ENCODE peak calls at places on chromosome 11, in eight cellular contexts. N is GM23338, G is neuronal stem cell, O is IMR-90, M is OCI-LY7, S is hepatocyte, F is Karpas-422, I is PC-9. Q is an unnamed sample.

GRCh38 chr11:69644071-69644961 is 3.4 kb downstream of the CCND1 start:
- DNase-seq in O (peak; percentile 92), M (no peak), I (peak; percentile 94), F (peak; percentile 50), N (no peak), S (peak; percentile 89), G (no peak), Q (no peak)

GRCh38 chr11:128157423-128158298 is 429.7 kb downstream of the ETS1 start:
- DNase-seq in O (peak; percentile 78), I (peak; percentile 50), G (peak; percentile 70), M (peak; percentile 80), N (peak; percentile 84), F (peak; percentile 77), S (peak; percentile 81), Q (peak; percentile 72)

GRCh38 chr11:5369793-5370192 is 13.8 kb upstream of the OR51M1 start:
- DNase-seq in F (peak; percentile 57), S (no peak), N (peak; percentile 34), M (no peak), O (peak; percentile 90), G (no peak), I (no peak), Q (no peak)

GRCh38 chr11:86247608-86248007 is 3.1 kb downstream of the EED start:
- DNase-seq in G (no peak), O (no peak), F (peak; percentile 65), N (no peak), I (peak; percentile 34), S (no peak), M (no peak), Q (no peak)

GRCh38 chr11:118171274-118172062 is 5.0 kb downstream of the SCN2B start:
- DNase-seq in F (peak; percentile 80), I (peak; percentile 53), G (peak; percentile 80), S (peak; percentile 87), M (peak; percentile 76), O (peak; percentile 36), N (peak; percentile 94), Q (no peak)

GRCh38 chr11:105181100-105181499 is 41.5 kb upstream of the CARD18 start:
- DNase-seq in S (peak; percentile 32), I (no peak), O (peak; percentile 76), G (no peak), N (no peak), M (no peak), F (no peak), Q (no peak)

GRCh38 chr11:5690216-5690615 is 626 bp downstream of the TRIM22 start:
- DNase-seq in M (no peak), N (no peak), O (peak; percentile 40), F (peak; percentile 61), I (no peak), S (no peak), G (no peak), Q (no peak)

GRCh38 chr11:8384199-8384821 is 120.6 kb upstream of the LMO1 start:
- DNase-seq in O (no peak), I (peak; percentile 47), S (peak; percentile 57), F (no peak), G (no peak), N (peak; percentile 73), M (no peak), Q (no peak)

GRCh38 chr11:31542862-31543261 is 33.3 kb downstream of the ELP4 start:
- DNase-seq in N (no peak), S (no peak), G (no peak), F (no peak), M (no peak), O (no peak), I (no peak), Q (no peak)

GRCh38 chr11:97687106-97687505 is 1297.3 kb downstream of the JRKL start:
- DNase-seq in M (no peak), O (no peak), I (no peak), G (no peak), F (no peak), S (no peak), N (peak; percentile 16), Q (no peak)

GRCh38 chr11:46520971-46521745 is 72.7 kb downstream of the AMBRA1 start:
- DNase-seq in G (no peak), F (no peak), O (peak; percentile 75), I (peak; percentile 19), S (no peak), M (no peak), N (peak; percentile 34), Q (no peak)

GRCh38 chr11:118263694-118264567 is at the start of gene MPZL2:
- DNase-seq in F (no peak), I (peak; percentile 86), O (no peak), G (peak; percentile 18), N (peak; percentile 76), M (no peak), S (peak; percentile 83), Q (peak; percentile 65)

GRCh38 chr11:102268083-102268984 is 49.0 kb upstream of the BIRC3 start:
- DNase-seq in G (peak; percentile 64), F (peak; percentile 78), O (peak; percentile 55), N (peak; percentile 93), M (peak; percentile 75), S (peak; percentile 95), I (peak; percentile 93), Q (peak; percentile 92)

GRCh38 chr11:128498846-128499245 is 88.5 kb downstream of the ETS1 start:
- DNase-seq in G (no peak), S (no peak), I (no peak), O (peak; percentile 67), M (no peak), N (no peak), F (no peak), Q (no peak)

GRCh38 chr11:45371251-45371749 is 85.2 kb upstream of the SYT13 start:
- DNase-seq in O (peak; percentile 46), N (peak; percentile 96), M (peak; percentile 64), S (peak; percentile 86), I (peak; percentile 52), G (peak; percentile 81), F (peak; percentile 90), Q (peak; percentile 63)

GRCh38 chr11:102879801-102880200 is 5.0 kb upstream of the MMP12 start:
- DNase-seq in F (no peak), S (no peak), N (no peak), G (no peak), I (no peak), O (no peak), M (no peak), Q (no peak)

GRCh38 chr11:125923012-125923579 is 18.8 kb downstream of the DDX25 start:
- DNase-seq in G (peak; percentile 79), F (peak; percentile 86), I (peak; percentile 60), N (peak; percentile 92), M (peak; percentile 78), S (peak; percentile 86), O (peak; percentile 68), Q (peak; percentile 77)

GRCh38 chr11:70141490-70142014 is 61.5 kb upstream of the FADD start:
- DNase-seq in N (no peak), M (no peak), O (no peak), S (no peak), I (no peak), F (no peak), G (peak; percentile 86), Q (no peak)

GRCh38 chr11:90310210-90310609 is 87.4 kb upstream of the CHORDC1 start:
- DNase-seq in S (no peak), O (no peak), I (no peak), G (no peak), F (no peak), M (no peak), N (no peak), Q (no peak)

GRCh38 chr11:28910926-28911325 is 802.7 kb downstream of the METTL15 start:
- DNase-seq in G (no peak), F (no peak), O (peak; percentile 44), I (no peak), S (no peak), N (no peak), M (no peak), Q (no peak)

DNA sequence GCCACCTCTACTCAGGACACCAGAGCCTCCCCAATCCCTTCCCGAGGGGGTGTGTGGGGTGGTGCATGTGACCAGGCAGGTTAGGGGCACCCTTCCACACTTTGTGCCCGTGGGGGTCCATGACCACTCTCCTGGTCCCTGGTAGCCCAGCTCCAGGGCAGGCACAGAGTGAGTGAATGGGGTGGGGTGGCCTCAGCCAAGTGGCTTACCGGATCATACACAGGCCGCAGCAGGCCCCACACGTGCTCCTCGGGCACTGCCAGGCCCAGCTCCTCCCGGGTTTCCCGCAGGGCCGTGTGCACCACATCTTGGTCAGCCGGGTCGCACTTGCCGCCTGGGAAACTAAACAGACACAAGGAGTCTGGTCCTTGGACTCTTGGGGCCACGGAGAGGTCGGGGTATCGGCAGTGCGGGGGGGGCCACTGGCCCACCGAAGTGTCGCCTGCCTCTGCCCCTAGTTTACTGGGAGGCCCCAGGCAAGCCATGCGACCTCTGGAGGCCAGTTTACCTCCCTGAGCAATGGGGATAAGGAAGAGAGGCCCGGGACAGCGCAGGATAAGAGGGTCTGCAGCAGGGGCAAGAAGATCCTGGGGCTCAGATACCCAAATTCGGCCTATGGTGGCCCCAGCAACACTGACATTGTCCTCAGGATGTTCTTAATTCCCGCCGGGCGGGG is 889 bp downstream of the NUDT8 start:
- DNase-seq in F (no peak), O (no peak), M (no peak), I (no peak), S (no peak), N (no peak), G (no peak), Q (no peak)
- H2AFZ ChIP-seq in F (peak overlapping the region; percentile 39), O (peak overlapping the region; percentile 68), M (peak overlapping the region; percentile 11), I (peak overlapping the region; percentile 83), S (no peak overlapping the region), N (no peak overlapping the region), G (peak overlapping the region; percentile 99), Q (no peak overlapping the region)

GRCh38 chr11:9533736-9534473 is 39.6 kb upstream of the WEE1 start:
- DNase-seq in S (no peak), I (no peak), M (no peak), O (no peak), G (no peak), N (peak; percentile 24), F (no peak), Q (no peak)
- H3K27ac ChIP-seq in S (peak overlapping the region; percentile 8), I (peak overlapping the region; percentile 54), M (no peak overlapping the region), O (no peak overlapping the region), G (no peak overlapping the region), N (peak overlapping the region; percentile 72), F (peak overlapping the region; percentile 32), Q (no peak overlapping the region)

GRCh38 chr11:66291303-66291705 is 390 bp upstream of the TMEM151A start:
- DNase-seq in F (no peak), G (no peak), I (no peak), S (no peak), N (no peak), O (no peak), M (no peak), Q (no peak)
- H3K4me3 ChIP-seq in F (no peak overlapping the region), G (no peak overlapping the region), I (no peak overlapping the region), S (no peak overlapping the region), N (peak overlapping the region; percentile 76), O (no peak overlapping the region), M (no peak overlapping the region), Q (peak overlapping the region; percentile 36)

DNA sequence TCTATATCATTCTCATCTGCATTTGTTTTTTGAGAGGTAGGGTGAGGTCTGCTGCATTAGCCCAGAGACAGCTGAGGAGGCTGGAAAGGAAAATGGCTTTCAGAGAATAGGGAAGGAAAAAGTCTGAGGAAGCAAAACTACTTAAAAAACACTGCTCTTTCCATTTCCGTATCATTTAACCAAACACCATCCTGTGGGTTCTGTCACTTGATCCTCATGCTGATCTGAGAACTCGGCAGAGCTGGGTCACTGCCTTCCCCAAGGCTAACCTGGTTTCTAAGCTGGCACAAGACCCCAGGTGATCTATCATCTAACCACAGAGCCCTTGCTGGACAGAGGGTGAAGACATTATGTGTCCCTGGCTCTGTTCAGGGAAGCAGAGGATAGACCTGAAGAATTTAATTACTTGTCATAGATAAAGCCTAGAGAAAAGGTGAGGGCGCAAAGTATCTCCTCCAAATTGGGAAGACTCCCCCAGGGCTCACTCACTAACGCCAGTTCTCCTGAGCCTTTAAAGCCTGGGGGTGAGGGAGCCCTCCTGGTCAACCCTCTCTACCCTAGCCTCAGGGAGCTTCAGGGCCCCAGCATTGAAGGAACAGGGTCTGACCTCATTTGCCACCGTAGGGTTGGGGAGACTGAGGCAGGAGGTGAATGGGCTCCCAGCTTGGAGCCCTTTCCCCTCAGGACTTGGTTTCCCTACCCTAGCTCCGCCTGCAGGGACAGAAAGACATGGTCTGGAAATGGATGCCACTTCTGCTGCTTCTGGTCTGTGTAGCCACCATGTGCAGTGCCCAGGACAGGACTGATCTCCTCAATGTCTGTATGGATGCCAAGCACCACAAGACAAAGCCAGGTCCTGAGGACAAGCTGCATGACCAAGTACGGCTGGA is 1.5 kb downstream of the FOLR2 start:
- DNase-seq in I (no peak), M (no peak), O (no peak), N (no peak), F (no peak), S (no peak), G (no peak), Q (no peak)
- H2AFZ ChIP-seq in I (no peak overlapping the region), M (no peak overlapping the region), O (no peak overlapping the region), N (no peak overlapping the region), F (no peak overlapping the region), S (no peak overlapping the region), G (no peak overlapping the region), Q (no peak overlapping the region)

Q was measured in HCT116.